ENCODE peak calls at places on chromosomes 6 and 20, in nine cellular contexts. C is CD8-positive, alpha-beta T cell; R is astrocyte of the spinal cord; X is WTC11; D is H9; Y is fibroblast of mammary gland; S is fibroblast of villous mesenchyme; O is GM13976; Z is psoas muscle. U is an unnamed sample.

GRCh38 chr6:44297063-44298038 is 15.8 kb downstream of the AARS2 start:
- DNase-seq in X (peak), C (peak), Z (peak), D (peak), Y (no peak), O (peak), S (peak), R (peak), U (peak)

GRCh38 chr20:47454298-47455132 is 47.2 kb upstream of the NCOA3 start:
- DNase-seq in S (peak), Z (no peak), X (no peak), D (no peak), C (no peak), R (no peak), O (no peak), Y (no peak), U (no peak)

GRCh38 chr6:106910999-106911949 is 63.3 kb downstream of the CD24 start:
- DNase-seq in D (no peak), C (no peak), O (no peak), Y (no peak), Z (no peak), R (no peak), X (no peak), S (no peak), U (no peak)

GRCh38 chr6:165556116-165556843 is 106.8 kb downstream of the PDE10A start:
- DNase-seq in X (no peak), S (peak), Z (no peak), O (no peak), R (peak), Y (no peak), D (no peak), C (no peak), U (no peak)

GRCh38 chr20:21053002-21053762 is 53.0 kb downstream of the LINC00237 start:
- DNase-seq in D (no peak), O (no peak), R (no peak), C (no peak), S (peak), Z (no peak), X (peak), Y (no peak), U (peak)

GRCh38 chr20:19251958-19252669 is 39.7 kb downstream of the SLC24A3 start:
- DNase-seq in Z (no peak), X (no peak), C (no peak), O (no peak), R (no peak), Y (no peak), D (no peak), S (no peak), U (no peak)

GRCh38 chr20:25353754-25354705 is 36.6 kb downstream of the ABHD12 start:
- DNase-seq in S (peak), C (no peak), Z (no peak), R (no peak), O (no peak), D (no peak), Y (no peak), X (no peak), U (no peak)

GRCh38 chr6:57173056-57173885 is 1.1 kb downstream of the BAG2 start:
- DNase-seq in X (no peak), Y (no peak), D (peak), Z (no peak), O (peak), R (peak), C (peak), S (peak), U (peak)

GRCh38 chr6:105493776-105494175 is 90.9 kb upstream of the PREP start:
- DNase-seq in O (no peak), R (no peak), D (no peak), Y (no peak), C (no peak), X (no peak), S (no peak), Z (no peak), U (no peak)

GRCh38 chr20:2873010-2873746 is at the start of gene PTPRA:
- DNase-seq in Y (peak), C (peak), R (peak), O (peak), D (peak), Z (peak), S (peak), X (peak), U (peak)
- TF ChIP-seq CTCF in Y (no peak), C (no peak), R (no peak), O (no peak), D (no peak), Z (no peak), S (no peak), X (no peak), U (no peak)

GRCh38 chr6:134438825-134439224 is 120.9 kb upstream of the SGK1 start:
- DNase-seq in O (no peak), D (no peak), S (no peak), C (no peak), Z (no peak), R (no peak), Y (no peak), X (no peak), U (peak)

GRCh38 chr6:134435814-134436280 is 117.9 kb upstream of the SGK1 start:
- DNase-seq in O (no peak), Z (no peak), X (no peak), D (no peak), R (no peak), Y (no peak), C (no peak), S (no peak), U (no peak)

GRCh38 chr6:134436281-134436815 is 118.4 kb upstream of the SGK1 start:
- DNase-seq in R (peak), C (peak), D (no peak), X (no peak), O (peak), Z (no peak), S (peak), Y (peak), U (no peak)

GRCh38 chr6:134436950-134437349 is 119.0 kb upstream of the SGK1 start:
- DNase-seq in Y (peak), C (no peak), O (no peak), Z (no peak), D (no peak), R (peak), S (peak), X (no peak), U (no peak)

GRCh38 chr6:134437376-134437775 is 119.5 kb upstream of the SGK1 start:
- DNase-seq in X (no peak), D (no peak), Y (peak), R (peak), S (peak), O (peak), Z (no peak), C (no peak), U (no peak)
- TF ChIP-seq CTCF in X (no peak), D (no peak), Y (peak), R (no peak), S (no peak), O (no peak), Z (no peak), C (no peak), U (no peak)

GRCh38 chr20:45374101-45374467 is 4.0 kb downstream of the TP53TG5 start:
- DNase-seq in D (no peak), Y (no peak), X (no peak), Z (no peak), O (no peak), S (no peak), R (no peak), C (no peak), U (no peak)
- TF ChIP-seq CTCF in D (no peak), Y (no peak), X (no peak), Z (no peak), O (no peak), S (no peak), R (no peak), C (peak), U (no peak)

GRCh38 chr6:120373185-120373584 is 961.1 kb downstream of the TBC1D32 start:
- DNase-seq in O (no peak), R (no peak), X (no peak), Z (no peak), S (no peak), C (no peak), Y (no peak), D (no peak), U (no peak)

GRCh38 chr6:120384671-120385070 is 949.6 kb downstream of the TBC1D32 start:
- DNase-seq in Y (peak), D (no peak), C (no peak), O (no peak), X (no peak), Z (no peak), R (peak), S (no peak), U (no peak)

GRCh38 chr6:120378582-120379220 is 955.6 kb downstream of the TBC1D32 start:
- DNase-seq in O (peak), Y (peak), S (peak), D (no peak), C (no peak), R (peak), X (no peak), Z (no peak), U (no peak)
- TF ChIP-seq CTCF in O (peak), Y (peak), S (peak), D (peak), C (no peak), R (peak), X (peak), Z (no peak), U (peak)

GRCh38 chr6:53070808-53071207 is 5.6 kb downstream of the FBXO9 start:
- DNase-seq in O (peak), C (no peak), R (no peak), D (no peak), S (no peak), Y (no peak), X (no peak), Z (no peak), U (no peak)
- TF ChIP-seq CTCF in O (no peak), C (no peak), R (no peak), D (no peak), S (no peak), Y (no peak), X (no peak), Z (no peak), U (no peak)

DNA sequence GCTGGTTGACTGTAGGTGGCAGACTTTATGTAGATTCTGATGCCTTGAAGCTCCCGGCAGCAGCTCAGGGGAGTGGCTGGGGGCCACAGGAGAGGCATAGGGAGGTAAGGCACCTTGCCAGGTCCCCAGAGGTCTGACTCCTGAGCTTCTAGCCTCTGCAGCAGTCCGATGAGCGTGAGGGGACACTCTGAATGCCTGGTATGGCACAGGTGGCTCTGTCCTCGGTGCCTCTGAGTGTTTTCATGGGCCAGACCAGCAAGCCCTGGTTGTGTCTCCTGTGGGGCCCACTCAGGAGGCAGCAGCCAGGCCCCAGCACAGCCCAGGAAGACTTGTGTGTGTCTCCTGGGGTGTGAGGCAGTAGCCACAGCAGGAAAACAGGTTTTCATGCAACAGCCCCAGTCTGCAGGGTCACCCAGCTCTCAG is 39.7 kb upstream of the IRF4 start:
- DNase-seq in Z (no peak), C (no peak), D (no peak), X (no peak), S (no peak), O (no peak), R (no peak), Y (no peak), U (no peak)
- TF ChIP-seq CTCF in Z (no peak), C (no peak), D (no peak), X (no peak), S (no peak), O (peak), R (no peak), Y (no peak), U (no peak)

GRCh38 chr20:36574278-36575065 is 1.1 kb downstream of the TGIF2 start:
- DNase-seq in X (peak), Y (peak), R (no peak), C (peak), Z (peak), O (peak), D (peak), S (peak), U (peak)
- TF ChIP-seq CTCF in X (no peak), Y (no peak), R (no peak), C (no peak), Z (no peak), O (no peak), D (no peak), S (no peak), U (no peak)

GRCh38 chr6:153145591-153145990 is 14.5 kb upstream of the RGS17 start:
- DNase-seq in S (no peak), O (no peak), X (no peak), Z (no peak), R (no peak), C (no peak), D (peak), Y (no peak), U (no peak)
- TF ChIP-seq CTCF in S (no peak), O (no peak), X (no peak), Z (no peak), R (no peak), C (no peak), D (peak), Y (no peak), U (no peak)

DNA sequence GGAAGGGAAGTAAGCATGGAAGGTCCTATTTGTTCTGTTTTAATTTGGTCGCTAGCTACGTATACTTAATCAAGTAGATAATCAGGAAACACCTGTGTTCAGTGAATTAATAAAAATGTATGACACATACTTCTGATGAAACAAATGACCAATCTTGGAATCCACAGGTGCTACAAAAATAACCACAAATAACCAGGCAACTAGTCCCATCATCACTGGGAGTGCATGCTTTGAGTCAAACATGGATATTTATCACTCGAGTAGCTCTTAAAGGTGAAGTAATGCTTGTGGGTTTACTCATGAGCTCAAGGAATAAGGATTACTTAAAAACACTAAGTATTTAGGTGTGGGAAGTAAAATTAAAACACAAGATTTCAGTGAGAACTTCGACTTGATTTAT is 285.6 kb upstream of the ID4 start:
- DNase-seq in O (no peak), R (no peak), S (no peak), Z (no peak), C (no peak), Y (no peak), X (no peak), D (no peak), U (no peak)
- TF ChIP-seq CTCF in O (no peak), R (no peak), S (no peak), Z (no peak), C (no peak), Y (no peak), X (no peak), D (no peak), U (no peak)